ENCODE peak calls at places on chromosome 4, in six cellular contexts. J, A, V, H, Q and X are unnamed samples.

GRCh38 chr4:7351014-7351413 is 83.7 kb downstream of the PSAPL1 start:
- DNase-seq in H (no peak), Q (no peak), V (no peak), A (no peak), J (no peak), X (no peak)

GRCh38 chr4:173317003-173317402 is 17.2 kb downstream of the HMGB2 start:
- DNase-seq in A (peak; percentile 36), Q (no peak), V (no peak), H (peak; percentile 21), J (no peak), X (no peak)

GRCh38 chr4:164779811-164780216 is 25.9 kb downstream of the SMIM31 start:
- DNase-seq in Q (peak; percentile 30), A (peak; percentile 11), V (peak; percentile 64), H (peak; percentile 13), J (peak; percentile 41), X (peak; percentile 26)

GRCh38 chr4:133903029-133903428 is 298.6 kb downstream of the PABPC4L start:
- DNase-seq in V (no peak), A (no peak), J (no peak), Q (no peak), H (no peak), X (no peak)

GRCh38 chr4:165461176-165461835 is 82.5 kb downstream of the CPE start:
- DNase-seq in A (no peak), J (no peak), Q (no peak), V (no peak), H (peak; percentile 54), X (no peak)

GRCh38 chr4:54525602-54526001 is 132.2 kb upstream of the KIT start:
- DNase-seq in J (no peak), A (no peak), H (no peak), V (no peak), Q (no peak), X (no peak)

GRCh38 chr4:89358935-89359364 is 51.4 kb upstream of the GPRIN3 start:
- DNase-seq in Q (no peak), J (no peak), A (no peak), V (no peak), H (no peak), X (no peak)

GRCh38 chr4:168844261-168845039 is 165.6 kb downstream of the CBR4 start:
- DNase-seq in V (no peak), H (no peak), J (no peak), Q (no peak), A (no peak), X (no peak)

GRCh38 chr4:80187677-80188076 is 9.6 kb upstream of the PRDM8 start:
- DNase-seq in A (no peak), V (no peak), H (no peak), Q (no peak), J (no peak), X (no peak)

GRCh38 chr4:113317523-113317922 is 268.1 kb downstream of the ANK2 start:
- DNase-seq in H (no peak), V (no peak), A (no peak), J (no peak), Q (no peak), X (no peak)

GRCh38 chr4:14022428-14022827 is 394.9 kb upstream of the BOD1L1 start:
- DNase-seq in Q (no peak), V (no peak), H (no peak), J (no peak), A (no peak), X (no peak)

GRCh38 chr4:174764105-174764729 is 64.8 kb downstream of the GLRA3 start:
- DNase-seq in V (no peak), A (peak; percentile 38), H (peak; percentile 29), J (peak; percentile 40), Q (no peak), X (peak; percentile 6)

GRCh38 chr4:57071340-57071739 is 38.8 kb downstream of the IGFBP7 start:
- DNase-seq in V (no peak), Q (no peak), A (no peak), H (no peak), J (no peak), X (no peak)

GRCh38 chr4:123409301-123409700 is 12.7 kb downstream of the SPRY1 start:
- DNase-seq in H (no peak), Q (no peak), J (no peak), A (no peak), V (no peak), X (no peak)

GRCh38 chr4:105838082-105838481 is 57.2 kb upstream of the NPNT start:
- DNase-seq in J (no peak), Q (no peak), V (no peak), A (no peak), H (peak; percentile 3), X (no peak)

GRCh38 chr4:105170703-105171102 is 24.0 kb downstream of the TET2 start:
- DNase-seq in A (no peak), J (no peak), V (no peak), Q (no peak), H (no peak), X (no peak)

DNA sequence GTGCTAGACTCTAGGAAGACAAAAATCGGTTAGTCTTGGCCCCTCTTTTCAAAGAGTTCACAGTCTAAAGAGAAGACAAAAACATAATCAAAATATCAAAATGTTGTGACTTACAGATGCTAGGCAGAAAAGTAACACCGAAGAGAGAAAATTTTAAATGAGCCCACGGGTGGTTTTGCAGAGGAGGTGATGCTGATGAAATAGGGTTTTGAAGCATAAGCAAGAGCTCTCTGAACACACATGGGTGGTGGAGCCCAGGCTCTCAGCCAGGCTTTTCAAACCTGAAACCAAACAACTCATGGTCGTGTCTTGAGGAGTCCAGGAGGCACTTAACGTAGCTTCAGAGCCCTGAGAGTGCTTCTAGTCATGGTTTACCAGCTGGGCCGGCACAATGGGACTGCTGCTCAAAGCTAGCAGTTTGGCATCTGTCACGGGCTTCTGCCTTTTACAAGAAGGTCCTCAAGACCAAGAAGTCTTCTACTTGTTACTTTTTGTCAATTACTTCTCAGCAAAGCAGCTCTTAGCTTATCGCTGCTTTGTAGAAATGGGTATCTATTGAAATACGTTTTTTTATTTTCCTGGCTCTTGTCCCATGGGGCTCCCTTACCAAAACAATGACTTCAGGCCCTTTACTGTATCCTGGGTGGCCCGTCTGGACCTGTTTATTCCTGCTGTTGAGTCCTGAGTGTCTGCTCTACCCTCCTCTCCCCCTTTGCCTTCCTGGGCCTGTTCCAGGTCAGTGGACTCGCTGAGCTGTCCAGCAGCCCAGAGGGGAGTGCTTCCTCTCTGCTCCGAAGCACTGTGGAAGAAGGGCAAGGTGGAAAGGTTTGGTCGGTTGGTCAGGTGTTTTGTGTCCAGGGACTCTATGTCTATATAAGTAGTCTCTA is 69.5 kb downstream of the TNIP2 start:
- DNase-seq in Q (no peak), A (no peak), J (no peak), H (no peak), V (no peak), X (no peak)
- TF ChIP-seq MAX in Q (no peak), A (no peak), J (no peak), H (no peak), V (no peak), X (no peak)

DNA sequence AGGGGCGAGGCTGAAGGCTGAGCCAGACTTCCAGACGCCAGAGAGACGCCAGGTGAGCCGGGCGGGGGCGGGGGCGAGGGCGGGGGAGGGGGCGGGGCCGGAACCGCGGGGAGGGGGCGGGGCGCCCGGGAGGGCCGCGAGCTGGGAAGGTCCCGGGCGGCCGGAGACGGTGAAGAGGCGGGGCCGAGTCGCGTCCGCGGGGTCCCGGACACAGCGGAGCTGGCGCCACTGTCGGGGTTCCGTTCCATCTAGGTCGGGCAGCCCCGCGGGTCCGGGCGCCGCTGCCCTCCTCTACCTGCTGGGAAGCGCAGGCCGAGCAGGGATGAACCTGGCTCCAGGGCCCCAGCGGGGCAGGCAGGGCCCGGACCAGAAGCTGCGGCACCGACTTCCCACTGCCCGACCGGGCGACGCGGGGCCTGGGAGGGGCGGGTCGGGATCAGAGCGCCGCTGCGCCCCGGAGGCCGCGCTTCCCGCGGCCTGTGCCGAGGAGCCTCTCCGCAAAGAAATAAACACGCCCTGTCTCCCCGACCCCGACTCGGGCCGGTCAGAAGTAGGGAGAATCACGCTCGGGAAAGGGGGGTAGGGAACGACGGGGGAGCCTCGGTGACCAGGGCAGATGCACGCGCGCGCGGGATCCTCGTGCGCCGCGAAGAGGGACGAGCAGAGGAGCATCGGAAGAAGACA is 10.6 kb downstream of the HMX1 start:
- DNase-seq in J (no peak), H (no peak), V (peak; percentile 81), Q (no peak), A (peak; percentile 42), X (no peak)
- TF ChIP-seq EZH2 in J (no peak), H (no peak), V (no peak), Q (no peak), A (no peak), X (peak; percentile 93)

GRCh38 chr4:31237242-31237641 is 517.1 kb downstream of the PCDH7 start:
- DNase-seq in H (no peak), Q (no peak), J (peak; percentile 96), A (no peak), V (no peak), X (no peak)
- TF ChIP-seq MAX in H (no peak), Q (no peak), J (peak; percentile 81), A (no peak), V (no peak), X (no peak)

DNA sequence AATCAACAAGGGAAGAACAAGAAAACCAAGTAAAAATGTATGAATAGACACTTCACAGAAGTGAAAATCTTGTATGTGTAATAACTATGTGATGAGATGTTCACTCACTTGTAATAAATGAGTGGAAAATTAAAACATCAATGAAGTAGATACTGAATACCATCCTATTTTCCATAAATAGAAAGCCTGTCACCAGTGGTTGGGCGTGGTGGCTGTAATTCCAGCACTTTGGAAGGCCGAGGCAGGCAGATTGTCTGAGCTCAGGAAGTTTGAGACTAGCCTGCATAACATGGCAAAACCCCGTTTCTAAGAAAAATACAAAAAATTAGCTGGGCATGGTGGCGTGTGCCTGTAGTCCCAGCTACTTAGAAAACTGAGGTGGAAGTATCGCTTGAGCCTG is 53.5 kb upstream of the SOD3 start:
- DNase-seq in J (no peak), H (no peak), Q (no peak), V (no peak), A (no peak), X (no peak)
- TF ChIP-seq EZH2 in J (no peak), H (no peak), Q (no peak), V (no peak), A (no peak), X (no peak)

GRCh38 chr4:186844059-186844681 is 120.5 kb upstream of the FAT1 start:
- DNase-seq in H (no peak), J (no peak), A (no peak), V (no peak), Q (no peak), X (peak; percentile 85)
- TF ChIP-seq MAX in H (no peak), J (no peak), A (no peak), V (no peak), Q (no peak), X (no peak)